ENCODE peak calls at places on chromosome 18, in eight cellular contexts. One of them, this sample, is unnamed.

GRCh38 chr18:42047721-42048120 is 92.7 kb downstream of the PIK3C3 start:
- DNase-seq in BE2C: no peak
- DNase-seq in GM23338: no peak
- DNase-seq in choroid plexus epithelial cell: peak
- DNase-seq in cardiac fibroblast: peak
- DNase-seq in fibroblast of mammary gland: peak
- DNase-seq in kidney: no peak
- DNase-seq in GM12865: no peak
- DNase-seq in this sample: peak

GRCh38 chr18:32919799-32920198 is 147.0 kb upstream of the KLHL14 start:
- DNase-seq in cardiac fibroblast: no peak
- DNase-seq in GM12865: peak
- DNase-seq in choroid plexus epithelial cell: peak
- DNase-seq in GM23338: peak
- DNase-seq in fibroblast of mammary gland: peak
- DNase-seq in kidney: no peak
- DNase-seq in BE2C: peak
- DNase-seq in this sample: no peak

GRCh38 chr18:68060871-68061270 is 544.4 kb upstream of the DSEL start:
- DNase-seq in BE2C: no peak
- DNase-seq in GM12865: no peak
- DNase-seq in choroid plexus epithelial cell: peak
- DNase-seq in kidney: no peak
- DNase-seq in fibroblast of mammary gland: no peak
- DNase-seq in GM23338: no peak
- DNase-seq in cardiac fibroblast: no peak
- DNase-seq in this sample: no peak

GRCh38 chr18:55096261-55097026 is 137.2 kb upstream of the CCDC68 start:
- DNase-seq in GM12865: peak
- DNase-seq in cardiac fibroblast: peak
- DNase-seq in GM23338: peak
- DNase-seq in BE2C: peak
- DNase-seq in kidney: no peak
- DNase-seq in choroid plexus epithelial cell: peak
- DNase-seq in fibroblast of mammary gland: peak
- DNase-seq in this sample: peak

GRCh38 chr18:10242922-10243680 is 211.3 kb upstream of the APCDD1 start:
- DNase-seq in BE2C: no peak
- DNase-seq in GM23338: peak
- DNase-seq in cardiac fibroblast: no peak
- DNase-seq in fibroblast of mammary gland: no peak
- DNase-seq in choroid plexus epithelial cell: no peak
- DNase-seq in kidney: no peak
- DNase-seq in GM12865: no peak
- DNase-seq in this sample: no peak

GRCh38 chr18:79613186-79613931 is 66.2 kb upstream of the CTDP1 start:
- DNase-seq in kidney: peak
- DNase-seq in cardiac fibroblast: no peak
- DNase-seq in fibroblast of mammary gland: no peak
- DNase-seq in choroid plexus epithelial cell: no peak
- DNase-seq in GM23338: no peak
- DNase-seq in GM12865: no peak
- DNase-seq in BE2C: no peak
- DNase-seq in this sample: no peak

GRCh38 chr18:45910405-45911023 is 56.6 kb downstream of the EPG5 start:
- DNase-seq in GM12865: peak
- DNase-seq in kidney: no peak
- DNase-seq in choroid plexus epithelial cell: peak
- DNase-seq in cardiac fibroblast: peak
- DNase-seq in BE2C: peak
- DNase-seq in GM23338: peak
- DNase-seq in fibroblast of mammary gland: peak
- DNase-seq in this sample: peak

GRCh38 chr18:70826571-70826970 is 537.7 kb downstream of the SOCS6 start:
- DNase-seq in BE2C: no peak
- DNase-seq in GM23338: no peak
- DNase-seq in cardiac fibroblast: no peak
- DNase-seq in kidney: no peak
- DNase-seq in fibroblast of mammary gland: no peak
- DNase-seq in GM12865: no peak
- DNase-seq in choroid plexus epithelial cell: no peak
- DNase-seq in this sample: no peak

GRCh38 chr18:50797147-50797546 is 22.7 kb downstream of the MRO start:
- DNase-seq in GM12865: no peak
- DNase-seq in choroid plexus epithelial cell: no peak
- DNase-seq in cardiac fibroblast: no peak
- DNase-seq in BE2C: no peak
- DNase-seq in kidney: no peak
- DNase-seq in GM23338: no peak
- DNase-seq in fibroblast of mammary gland: no peak
- DNase-seq in this sample: no peak

GRCh38 chr18:39571511-39571910 is 2005.9 kb upstream of the CELF4 start:
- DNase-seq in BE2C: no peak
- DNase-seq in cardiac fibroblast: peak
- DNase-seq in GM12865: peak
- DNase-seq in fibroblast of mammary gland: peak
- DNase-seq in GM23338: peak
- DNase-seq in choroid plexus epithelial cell: peak
- DNase-seq in kidney: no peak
- DNase-seq in this sample: no peak

GRCh38 chr18:66826211-66826610 is 222.3 kb upstream of the CDH19 start:
- DNase-seq in kidney: no peak
- DNase-seq in cardiac fibroblast: no peak
- DNase-seq in choroid plexus epithelial cell: no peak
- DNase-seq in GM23338: no peak
- DNase-seq in BE2C: no peak
- DNase-seq in GM12865: no peak
- DNase-seq in fibroblast of mammary gland: no peak
- DNase-seq in this sample: no peak

GRCh38 chr18:60232541-60232940 is 140.0 kb downstream of the MC4R start:
- DNase-seq in choroid plexus epithelial cell: peak
- DNase-seq in cardiac fibroblast: no peak
- DNase-seq in GM23338: no peak
- DNase-seq in BE2C: no peak
- DNase-seq in fibroblast of mammary gland: peak
- DNase-seq in kidney: no peak
- DNase-seq in GM12865: no peak
- DNase-seq in this sample: peak

GRCh38 chr18:48569915-48570264 is 31.1 kb downstream of the CTIF start:
- DNase-seq in BE2C: no peak
- DNase-seq in choroid plexus epithelial cell: no peak
- DNase-seq in cardiac fibroblast: no peak
- DNase-seq in GM12865: no peak
- DNase-seq in fibroblast of mammary gland: no peak
- DNase-seq in GM23338: no peak
- DNase-seq in kidney: peak
- DNase-seq in this sample: no peak
- TF ChIP-seq CTCF in BE2C: no peak
- TF ChIP-seq CTCF in choroid plexus epithelial cell: no peak
- TF ChIP-seq CTCF in cardiac fibroblast: no peak
- TF ChIP-seq CTCF in GM12865: no peak
- TF ChIP-seq CTCF in fibroblast of mammary gland: no peak
- TF ChIP-seq CTCF in GM23338: no peak
- TF ChIP-seq CTCF in kidney: no peak
- TF ChIP-seq CTCF in this sample: no peak

GRCh38 chr18:25283769-25284168 is 68.2 kb downstream of the ZNF521 start:
- DNase-seq in GM12865: no peak
- DNase-seq in GM23338: no peak
- DNase-seq in fibroblast of mammary gland: no peak
- DNase-seq in kidney: no peak
- DNase-seq in choroid plexus epithelial cell: no peak
- DNase-seq in BE2C: no peak
- DNase-seq in cardiac fibroblast: no peak
- DNase-seq in this sample: no peak
- H3K4me3 ChIP-seq in GM12865: no peak
- H3K4me3 ChIP-seq in GM23338: no peak
- H3K4me3 ChIP-seq in fibroblast of mammary gland: no peak
- H3K4me3 ChIP-seq in kidney: no peak
- H3K4me3 ChIP-seq in choroid plexus epithelial cell: no peak
- H3K4me3 ChIP-seq in BE2C: no peak
- H3K4me3 ChIP-seq in cardiac fibroblast: no peak
- H3K4me3 ChIP-seq in this sample: no peak

GRCh38 chr18:75114231-75114630 is 94.7 kb downstream of the PTGR3 start:
- DNase-seq in BE2C: no peak
- DNase-seq in kidney: no peak
- DNase-seq in GM23338: no peak
- DNase-seq in choroid plexus epithelial cell: no peak
- DNase-seq in GM12865: no peak
- DNase-seq in fibroblast of mammary gland: no peak
- DNase-seq in cardiac fibroblast: no peak
- DNase-seq in this sample: no peak
- TF ChIP-seq CTCF in BE2C: no peak
- TF ChIP-seq CTCF in kidney: no peak
- TF ChIP-seq CTCF in GM23338: no peak
- TF ChIP-seq CTCF in choroid plexus epithelial cell: no peak
- TF ChIP-seq CTCF in GM12865: no peak
- TF ChIP-seq CTCF in fibroblast of mammary gland: no peak
- TF ChIP-seq CTCF in cardiac fibroblast: no peak
- TF ChIP-seq CTCF in this sample: no peak

GRCh38 chr18:24986611-24987270 is 365.2 kb downstream of the ZNF521 start:
- DNase-seq in BE2C: no peak
- DNase-seq in GM23338: peak
- DNase-seq in choroid plexus epithelial cell: no peak
- DNase-seq in GM12865: no peak
- DNase-seq in fibroblast of mammary gland: no peak
- DNase-seq in cardiac fibroblast: no peak
- DNase-seq in kidney: no peak
- DNase-seq in this sample: no peak
- H3K4me3 ChIP-seq in BE2C: no peak
- H3K4me3 ChIP-seq in GM23338: no peak
- H3K4me3 ChIP-seq in choroid plexus epithelial cell: no peak
- H3K4me3 ChIP-seq in GM12865: no peak
- H3K4me3 ChIP-seq in fibroblast of mammary gland: no peak
- H3K4me3 ChIP-seq in cardiac fibroblast: no peak
- H3K4me3 ChIP-seq in kidney: no peak
- H3K4me3 ChIP-seq in this sample: peak

GRCh38 chr18:7626922-7627440 is 59.9 kb downstream of the PTPRM start:
- DNase-seq in BE2C: no peak
- DNase-seq in GM12865: no peak
- DNase-seq in cardiac fibroblast: peak
- DNase-seq in GM23338: peak
- DNase-seq in choroid plexus epithelial cell: peak
- DNase-seq in kidney: no peak
- DNase-seq in fibroblast of mammary gland: peak
- DNase-seq in this sample: peak
- TF ChIP-seq CTCF in BE2C: no peak
- TF ChIP-seq CTCF in GM12865: no peak
- TF ChIP-seq CTCF in cardiac fibroblast: peak
- TF ChIP-seq CTCF in GM23338: no peak
- TF ChIP-seq CTCF in choroid plexus epithelial cell: peak
- TF ChIP-seq CTCF in kidney: no peak
- TF ChIP-seq CTCF in fibroblast of mammary gland: peak
- TF ChIP-seq CTCF in this sample: peak

GRCh38 chr18:8999872-9000271 is 102.6 kb upstream of the NDUFV2 start:
- DNase-seq in GM12865: no peak
- DNase-seq in GM23338: peak
- DNase-seq in BE2C: no peak
- DNase-seq in choroid plexus epithelial cell: no peak
- DNase-seq in fibroblast of mammary gland: no peak
- DNase-seq in cardiac fibroblast: no peak
- DNase-seq in kidney: no peak
- DNase-seq in this sample: no peak

GRCh38 chr18:8996771-8997432 is 105.6 kb upstream of the NDUFV2 start:
- DNase-seq in kidney: no peak
- DNase-seq in cardiac fibroblast: peak
- DNase-seq in fibroblast of mammary gland: peak
- DNase-seq in GM23338: no peak
- DNase-seq in choroid plexus epithelial cell: peak
- DNase-seq in GM12865: no peak
- DNase-seq in BE2C: no peak
- DNase-seq in this sample: peak

GRCh38 chr18:8997634-8998033 is 104.9 kb upstream of the NDUFV2 start:
- DNase-seq in BE2C: no peak
- DNase-seq in kidney: no peak
- DNase-seq in fibroblast of mammary gland: no peak
- DNase-seq in choroid plexus epithelial cell: no peak
- DNase-seq in GM12865: no peak
- DNase-seq in cardiac fibroblast: no peak
- DNase-seq in GM23338: peak
- DNase-seq in this sample: no peak

GRCh38 chr18:9000736-9001135 is 101.8 kb upstream of the NDUFV2 start:
- DNase-seq in kidney: no peak
- DNase-seq in GM23338: no peak
- DNase-seq in GM12865: no peak
- DNase-seq in choroid plexus epithelial cell: peak
- DNase-seq in BE2C: no peak
- DNase-seq in fibroblast of mammary gland: peak
- DNase-seq in cardiac fibroblast: peak
- DNase-seq in this sample: peak

GRCh38 chr18:8998481-8999217 is 103.8 kb upstream of the NDUFV2 start:
- DNase-seq in fibroblast of mammary gland: peak
- DNase-seq in kidney: no peak
- DNase-seq in GM23338: no peak
- DNase-seq in cardiac fibroblast: peak
- DNase-seq in GM12865: no peak
- DNase-seq in choroid plexus epithelial cell: peak
- DNase-seq in BE2C: no peak
- DNase-seq in this sample: peak
- H3K4me3 ChIP-seq in fibroblast of mammary gland: no peak
- H3K4me3 ChIP-seq in kidney: no peak
- H3K4me3 ChIP-seq in GM23338: no peak
- H3K4me3 ChIP-seq in cardiac fibroblast: no peak
- H3K4me3 ChIP-seq in GM12865: no peak
- H3K4me3 ChIP-seq in choroid plexus epithelial cell: no peak
- H3K4me3 ChIP-seq in BE2C: no peak
- H3K4me3 ChIP-seq in this sample: no peak

DNA sequence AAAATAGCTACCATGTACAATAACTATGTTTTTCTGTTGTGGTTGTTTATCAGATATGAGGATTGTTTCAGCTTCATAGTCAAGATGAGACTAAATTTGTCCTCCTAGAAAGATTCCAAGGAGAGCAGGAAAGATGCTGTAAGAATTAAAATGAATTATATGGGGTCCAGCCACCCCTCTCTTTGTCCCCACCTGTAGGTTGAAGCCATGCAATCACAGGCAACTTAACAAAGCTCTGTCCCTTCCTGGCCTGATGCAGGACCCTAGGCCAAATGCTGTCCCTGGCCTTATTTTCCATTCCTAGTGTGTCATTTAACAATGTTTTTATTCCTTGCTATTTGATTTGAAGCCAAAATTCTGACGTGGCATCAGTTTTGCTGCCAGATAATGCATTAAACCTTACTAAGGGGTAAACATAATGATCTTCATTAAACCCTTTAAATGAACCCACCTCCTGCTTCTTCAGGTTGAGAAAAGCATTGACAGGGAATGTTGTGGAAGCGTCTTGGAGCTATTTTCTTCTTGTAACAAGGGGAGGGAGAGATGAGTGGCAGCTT is 240.9 kb upstream of the ZNF521 start:
- DNase-seq in cardiac fibroblast: no peak
- DNase-seq in GM23338: peak
- DNase-seq in BE2C: no peak
- DNase-seq in choroid plexus epithelial cell: no peak
- DNase-seq in fibroblast of mammary gland: no peak
- DNase-seq in GM12865: no peak
- DNase-seq in kidney: no peak
- DNase-seq in this sample: peak
- TF ChIP-seq CTCF in cardiac fibroblast: no peak
- TF ChIP-seq CTCF in GM23338: peak
- TF ChIP-seq CTCF in BE2C: no peak
- TF ChIP-seq CTCF in choroid plexus epithelial cell: no peak
- TF ChIP-seq CTCF in fibroblast of mammary gland: no peak
- TF ChIP-seq CTCF in GM12865: no peak
- TF ChIP-seq CTCF in kidney: no peak
- TF ChIP-seq CTCF in this sample: no peak

This sample was measured in foreskin fibroblast.